ENCODE peak calls at places on chromosomes 5 and 9, in five cellular contexts. One of them, this sample, is unnamed.

GRCh38 chr9:72038408-72038807 is 22.0 kb downstream of the C9orf57 start:
- DNase-seq in brain microvascular endothelial cell: no peak
- DNase-seq in stimulated activated CD4-positive, alpha-beta T cell treated with anti-CD3 and anti-CD28 coated beads, Interleukin-2, amount 100 ng/mL, for 48 hours: no peak
- DNase-seq in heart left ventricle: peak
- DNase-seq in hippocampal formation: no peak
- DNase-seq in this sample: no peak

GRCh38 chr5:178527458-178528307 is 62.5 kb downstream of the COL23A1 start:
- DNase-seq in brain microvascular endothelial cell: no peak
- DNase-seq in stimulated activated CD4-positive, alpha-beta T cell treated with anti-CD3 and anti-CD28 coated beads, Interleukin-2, amount 100 ng/mL, for 48 hours: no peak
- DNase-seq in heart left ventricle: peak
- DNase-seq in hippocampal formation: peak
- DNase-seq in this sample: no peak

GRCh38 chr9:120366646-120367019 is 213.3 kb downstream of the CDK5RAP2 start:
- DNase-seq in brain microvascular endothelial cell: peak
- DNase-seq in stimulated activated CD4-positive, alpha-beta T cell treated with anti-CD3 and anti-CD28 coated beads, Interleukin-2, amount 100 ng/mL, for 48 hours: no peak
- DNase-seq in heart left ventricle: no peak
- DNase-seq in hippocampal formation: no peak
- DNase-seq in this sample: peak

GRCh38 chr5:142327111-142327842 is 2.5 kb upstream of the SPRY4 start:
- DNase-seq in brain microvascular endothelial cell: peak
- DNase-seq in stimulated activated CD4-positive, alpha-beta T cell treated with anti-CD3 and anti-CD28 coated beads, Interleukin-2, amount 100 ng/mL, for 48 hours: no peak
- DNase-seq in heart left ventricle: no peak
- DNase-seq in hippocampal formation: no peak
- DNase-seq in this sample: no peak

GRCh38 chr5:67065237-67065636 is 131.4 kb downstream of the CD180 start:
- DNase-seq in brain microvascular endothelial cell: no peak
- DNase-seq in stimulated activated CD4-positive, alpha-beta T cell treated with anti-CD3 and anti-CD28 coated beads, Interleukin-2, amount 100 ng/mL, for 48 hours: no peak
- DNase-seq in heart left ventricle: no peak
- DNase-seq in hippocampal formation: peak
- DNase-seq in this sample: no peak

GRCh38 chr9:115022760-115023434 is 92.5 kb upstream of the TNFSF8 start:
- DNase-seq in brain microvascular endothelial cell: peak
- DNase-seq in stimulated activated CD4-positive, alpha-beta T cell treated with anti-CD3 and anti-CD28 coated beads, Interleukin-2, amount 100 ng/mL, for 48 hours: no peak
- DNase-seq in heart left ventricle: no peak
- DNase-seq in hippocampal formation: no peak
- DNase-seq in this sample: peak

GRCh38 chr9:135906291-135907005 is 898 bp downstream of the CAMSAP1 start:
- DNase-seq in brain microvascular endothelial cell: no peak
- DNase-seq in stimulated activated CD4-positive, alpha-beta T cell treated with anti-CD3 and anti-CD28 coated beads, Interleukin-2, amount 100 ng/mL, for 48 hours: no peak
- DNase-seq in heart left ventricle: no peak
- DNase-seq in hippocampal formation: no peak
- DNase-seq in this sample: no peak

GRCh38 chr5:78771260-78772240 is 123.0 kb upstream of the LHFPL2 start:
- DNase-seq in brain microvascular endothelial cell: no peak
- DNase-seq in stimulated activated CD4-positive, alpha-beta T cell treated with anti-CD3 and anti-CD28 coated beads, Interleukin-2, amount 100 ng/mL, for 48 hours: no peak
- DNase-seq in heart left ventricle: no peak
- DNase-seq in hippocampal formation: no peak
- DNase-seq in this sample: no peak